ENCODE peak calls at places on chromosomes 11 and 22, in eight cellular contexts. P, X, B, Y, Z, H, T and F are unnamed samples.

GRCh38 chr22:36528336-36528735 is 630 bp downstream of the EIF3D start:
- DNase-seq in P (no peak), X (no peak), B (no peak), Y (no peak), Z (no peak), H (no peak), T (no peak), F (no peak)

GRCh38 chr11:117096973-117097566 is 1.2 kb downstream of the SIK3 start:
- DNase-seq in P (no peak), X (no peak), B (no peak), Y (no peak), Z (no peak), H (no peak), T (no peak), F (no peak)

GRCh38 chr11:83724704-83725114 is 438.5 kb upstream of the CCDC90B start:
- DNase-seq in P (peak), X (no peak), B (no peak), Y (no peak), Z (peak), H (no peak), T (peak), F (no peak)

GRCh38 chr11:86574493-86575207 is 97.8 kb downstream of the ME3 start:
- DNase-seq in P (no peak), X (no peak), B (peak), Y (no peak), Z (no peak), H (no peak), T (no peak), F (no peak)

GRCh38 chr11:100741866-100742625 is 55.0 kb downstream of the ARHGAP42 start:
- DNase-seq in P (no peak), X (no peak), B (no peak), Y (no peak), Z (peak), H (no peak), T (no peak), F (no peak)

GRCh38 chr22:26669060-26669481 is 11.7 kb downstream of the MIAT start:
- DNase-seq in P (no peak), X (no peak), B (peak), Y (no peak), Z (peak), H (no peak), T (no peak), F (no peak)

GRCh38 chr11:75577198-75577597 is 15.1 kb downstream of the SERPINH1 start:
- DNase-seq in P (no peak), X (no peak), B (no peak), Y (no peak), Z (peak), H (peak), T (no peak), F (no peak)

GRCh38 chr22:23696326-23696851 is 5.6 kb downstream of the RGL4 start:
- DNase-seq in P (no peak), X (no peak), B (no peak), Y (peak), Z (no peak), H (peak), T (no peak), F (no peak)

GRCh38 chr11:1573077-1573846 is 1.2 kb upstream of the DUSP8 start:
- DNase-seq in P (no peak), X (no peak), B (peak), Y (no peak), Z (no peak), H (peak), T (no peak), F (no peak)